ENCODE peak calls at places on chromosomes 4 and X, in eight cellular contexts. B is cardiac fibroblast, C is A549, O is suprapubic skin, F is AG09309, H is cardiac muscle cell, R is GM13977, W is neural progenitor cell. Q is an unnamed sample.
A peak's percentile ranks its signal among the peaks of the same experiment; 100 is the strongest.

GRCh38 chrX:9141496-9141895 is 107.6 kb upstream of the FAM9B start:
- DNase-seq in B (peak; percentile 14), C (no peak), O (no peak), F (peak; percentile 38), H (peak; percentile 5), R (no peak), W (no peak), Q (no peak)

GRCh38 chr4:25484243-25484721 is 107.2 kb downstream of the ANAPC4 start:
- DNase-seq in B (no peak), C (no peak), O (no peak), F (no peak), H (peak; percentile 39), R (no peak), W (no peak), Q (no peak)

GRCh38 chr4:94135701-94136100 is 72.0 kb upstream of the SMARCAD1 start:
- DNase-seq in B (no peak), C (no peak), O (no peak), F (no peak), H (no peak), R (no peak), W (no peak), Q (no peak)

GRCh38 chr4:16794816-16795445 is 103.5 kb downstream of the LDB2 start:
- DNase-seq in B (peak; percentile 68), C (no peak), O (peak; percentile 68), F (peak; percentile 21), H (peak; percentile 72), R (peak; percentile 44), W (peak; percentile 77), Q (no peak)

GRCh38 chr4:94304365-94304971 is 38.2 kb downstream of the HPGDS start:
- DNase-seq in B (peak; percentile 66), C (peak; percentile 18), O (no peak), F (no peak), H (peak; percentile 63), R (peak; percentile 17), W (peak; percentile 31), Q (no peak)

GRCh38 chrX:123648028-123648810 is 84.6 kb downstream of the THOC2 start:
- DNase-seq in B (peak; percentile 62), C (peak; percentile 33), O (no peak), F (no peak), H (peak; percentile 69), R (no peak), W (peak; percentile 71), Q (no peak)

GRCh38 chr4:86959588-86960500 is 25.0 kb downstream of the AFF1 start:
- DNase-seq in B (no peak), C (no peak), O (no peak), F (no peak), H (no peak), R (no peak), W (peak; percentile 90), Q (no peak)

GRCh38 chrX:8987672-8988250 is 46.2 kb downstream of the FAM9B start:
- DNase-seq in B (no peak), C (no peak), O (no peak), F (no peak), H (no peak), R (no peak), W (no peak), Q (no peak)

GRCh38 chr4:139015948-139016451 is 419 bp downstream of the NOCT start:
- DNase-seq in B (peak; percentile 32), C (no peak), O (no peak), F (no peak), H (peak; percentile 36), R (peak; percentile 65), W (no peak), Q (no peak)

GRCh38 chr4:26885912-26886274 is 25.3 kb downstream of the STIM2 start:
- DNase-seq in B (no peak), C (no peak), O (no peak), F (no peak), H (no peak), R (peak; percentile 65), W (no peak), Q (no peak)

GRCh38 chrX:109352121-109352556 is 129.7 kb downstream of the GUCY2F start:
- DNase-seq in B (peak; percentile 72), C (no peak), O (no peak), F (no peak), H (peak; percentile 78), R (no peak), W (no peak), Q (no peak)

GRCh38 chrX:139204903-139205667 is 325.5 kb upstream of the F9 start:
- DNase-seq in B (no peak), C (peak; percentile 15), O (peak; percentile 62), F (no peak), H (no peak), R (no peak), W (peak; percentile 67), Q (no peak)

GRCh38 chr4:4362991-4363697 is 23.8 kb upstream of the NSG1 start:
- DNase-seq in B (no peak), C (no peak), O (no peak), F (no peak), H (no peak), R (no peak), W (no peak), Q (no peak)

GRCh38 chrX:154840856-154841255 is 6.4 kb upstream of the SMIM9 start:
- DNase-seq in B (peak; percentile 77), C (peak; percentile 28), O (no peak), F (peak; percentile 41), H (peak; percentile 75), R (peak; percentile 42), W (no peak), Q (no peak)

GRCh38 chr4:157048248-157048647 is 27.7 kb upstream of the GLRB start:
- DNase-seq in B (peak; percentile 93), C (no peak), O (peak; percentile 79), F (peak; percentile 83), H (peak; percentile 93), R (no peak), W (no peak), Q (no peak)

GRCh38 chrX:21384178-21384577 is 10.0 kb downstream of the CNKSR2 start:
- DNase-seq in B (no peak), C (no peak), O (no peak), F (no peak), H (no peak), R (no peak), W (no peak), Q (no peak)

GRCh38 chrX:21383546-21383945 is 9.3 kb downstream of the CNKSR2 start:
- DNase-seq in B (no peak), C (no peak), O (no peak), F (no peak), H (no peak), R (no peak), W (no peak), Q (no peak)

GRCh38 chrX:21382715-21383114 is 8.5 kb downstream of the CNKSR2 start:
- DNase-seq in B (no peak), C (peak; percentile 14), O (no peak), F (no peak), H (no peak), R (no peak), W (no peak), Q (no peak)
- TF ChIP-seq CTCF in B (peak; percentile 28), C (no peak), O (peak; percentile 18), F (peak; percentile 23), H (peak; percentile 5), R (no peak), W (peak; percentile 37), Q (peak; percentile 7)

GRCh38 chr4:19791422-19792113 is 460.1 kb upstream of the SLIT2 start:
- DNase-seq in B (peak; percentile 64), C (no peak), O (no peak), F (no peak), H (peak; percentile 59), R (no peak), W (no peak), Q (no peak)
- TF ChIP-seq CTCF in B (peak; percentile 48), C (no peak), O (no peak), F (peak; percentile 4), H (peak; percentile 29), R (no peak), W (no peak), Q (no peak)

GRCh38 chr4:8321220-8321619 is 51.7 kb downstream of the HTRA3 start:
- DNase-seq in B (no peak), C (no peak), O (no peak), F (no peak), H (no peak), R (no peak), W (no peak), Q (no peak)

GRCh38 chr4:8318509-8318908 is 49.0 kb downstream of the HTRA3 start:
- DNase-seq in B (no peak), C (no peak), O (no peak), F (no peak), H (no peak), R (no peak), W (no peak), Q (no peak)

GRCh38 chr4:8319061-8319460 is 49.5 kb downstream of the HTRA3 start:
- DNase-seq in B (no peak), C (no peak), O (no peak), F (no peak), H (no peak), R (no peak), W (no peak), Q (no peak)

GRCh38 chr4:8319731-8320385 is 50.3 kb downstream of the HTRA3 start:
- DNase-seq in B (peak; percentile 36), C (no peak), O (peak; percentile 38), F (no peak), H (no peak), R (no peak), W (no peak), Q (no peak)

DNA sequence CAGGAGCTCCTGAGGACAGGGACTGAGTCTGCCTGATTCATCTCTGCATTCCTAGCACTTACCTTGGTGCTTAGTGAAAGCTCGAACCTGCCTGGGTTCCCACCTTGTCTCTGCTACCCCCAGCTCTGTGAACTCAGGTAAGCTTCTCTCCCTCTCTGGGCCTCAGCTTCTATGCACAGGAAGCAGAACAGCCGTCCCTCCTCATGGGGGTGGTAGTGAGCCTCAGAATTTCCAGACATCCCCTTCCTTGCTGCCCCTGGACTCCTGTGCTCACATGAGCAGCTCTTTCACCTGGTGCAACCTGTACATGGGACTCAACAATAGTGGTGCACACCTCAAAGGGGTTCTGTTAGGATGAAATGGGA is 50.8 kb downstream of the HTRA3 start:
- DNase-seq in B (no peak), C (no peak), O (peak; percentile 22), F (no peak), H (no peak), R (no peak), W (no peak), Q (no peak)
- TF ChIP-seq CTCF in B (no peak), C (no peak), O (no peak), F (peak; percentile 22), H (peak; percentile 17), R (peak; percentile 37), W (peak; percentile 30), Q (no peak)

GRCh38 chrX:276588-277171 is 4.5 kb upstream of the PLCXD1 start:
- DNase-seq in B (peak; percentile 39), C (peak; percentile 61), O (no peak), F (no peak), H (peak; percentile 37), R (peak; percentile 56), W (peak; percentile 27), Q (no peak)

GRCh38 chrX:285076-285677 is 4.0 kb downstream of the PLCXD1 start:
- DNase-seq in B (no peak), C (no peak), O (no peak), F (no peak), H (no peak), R (no peak), W (no peak), Q (no peak)

GRCh38 chrX:275967-276587 is 5.1 kb upstream of the PLCXD1 start:
- DNase-seq in B (peak; percentile 39), C (peak; percentile 93), O (peak; percentile 81), F (no peak), H (peak; percentile 27), R (peak; percentile 82), W (peak; percentile 87), Q (no peak)

GRCh38 chrX:283115-283845 is 2.1 kb downstream of the PLCXD1 start:
- DNase-seq in B (peak; percentile 86), C (peak; percentile 95), O (peak; percentile 96), F (peak; percentile 38), H (peak; percentile 90), R (peak; percentile 96), W (peak; percentile 97), Q (peak; percentile 46)

GRCh38 chrX:281166-281999 is at the start of gene PLCXD1:
- DNase-seq in B (peak; percentile 48), C (peak; percentile 85), O (peak; percentile 36), F (no peak), H (peak; percentile 46), R (peak; percentile 85), W (peak; percentile 92), Q (peak; percentile 44)
- TF ChIP-seq CTCF in B (no peak), C (no peak), O (no peak), F (no peak), H (no peak), R (no peak), W (no peak), Q (no peak)